ENCODE peak calls at places on chromosomes 3 and 15, in four cellular contexts. K is stimulated activated CD4-positive, alpha-beta T cell treated with anti-CD3 and anti-CD28 coated beads, Interleukin-2, amount 100 ng/mL, for 48 hours; E is epithelial cell of esophagus; X is cardiac fibroblast. M is an unnamed sample.

GRCh38 chr3:72418149-72418686 is 430.0 kb downstream of the SHQ1 start:
- DNase-seq in K (no peak), E (peak; percentile 15), X (no peak), M (no peak)

GRCh38 chr15:69074843-69075224 is 60.3 kb downstream of the NOX5 start:
- DNase-seq in K (no peak), E (no peak), X (no peak), M (peak; percentile 53)

GRCh38 chr3:8336456-8336855 is 165.2 kb upstream of the LMCD1 start:
- DNase-seq in K (no peak), E (no peak), X (no peak), M (no peak)

GRCh38 chr15:73918784-73919183 is 7.5 kb upstream of the LOXL1 start:
- DNase-seq in K (no peak), E (no peak), X (no peak), M (no peak)

GRCh38 chr3:103963599-103963998 is 1403.1 kb upstream of the ALCAM start:
- DNase-seq in K (no peak), E (no peak), X (no peak), M (no peak)

GRCh38 chr3:7568526-7569184 is 707.7 kb downstream of the GRM7 start:
- DNase-seq in K (no peak), E (no peak), X (no peak), M (no peak)

GRCh38 chr3:14804835-14805780 is 13.7 kb upstream of the FGD5 start:
- DNase-seq in K (no peak), E (peak; percentile 13), X (no peak), M (peak; percentile 77)

GRCh38 chr15:55791576-55792400 is 48.8 kb upstream of the PRTG start:
- DNase-seq in K (no peak), E (peak; percentile 67), X (peak; percentile 87), M (peak; percentile 82)

GRCh38 chr15:71705151-71705550 is 105.2 kb upstream of the NR2E3 start:
- DNase-seq in K (no peak), E (no peak), X (peak; percentile 33), M (peak; percentile 58)

GRCh38 chr15:90571063-90571541 is 41.4 kb downstream of the CRTC3 start:
- DNase-seq in K (no peak), E (peak; percentile 19), X (no peak), M (peak; percentile 28)